ENCODE peak calls at places on chromosomes 11 and 22, in seven cellular contexts. R is esophagus squamous epithelium; J is GM23338; G is A549; E is CD8-positive, alpha-beta T cell; Y is heart left ventricle; X is psoas muscle. T is an unnamed sample.

GRCh38 chr11:71384561-71384960 is 63.6 kb downstream of the DHCR7 start:
- DNase-seq in E (no peak), R (no peak), J (no peak), X (no peak), G (no peak), Y (no peak), T (no peak)

GRCh38 chr22:19818264-19819208 is 36.1 kb downstream of the GNB1L start:
- DNase-seq in G (no peak), R (no peak), E (no peak), Y (no peak), X (no peak), J (no peak), T (peak; percentile 93)

GRCh38 chr22:17890892-17891291 is 116.6 kb upstream of the BID start:
- DNase-seq in X (no peak), R (no peak), G (no peak), J (no peak), Y (no peak), E (no peak), T (no peak)

GRCh38 chr11:45083544-45084087 is 62.8 kb upstream of the PRDM11 start:
- DNase-seq in X (no peak), J (peak; percentile 89), R (no peak), Y (no peak), G (peak; percentile 33), E (no peak), T (no peak)

GRCh38 chr11:57800444-57801184 is 39.0 kb downstream of the CTNND1 start:
- DNase-seq in J (peak; percentile 93), G (peak; percentile 95), Y (no peak), X (no peak), E (no peak), R (no peak), T (no peak)

GRCh38 chr11:78254263-78254662 is 65.5 kb downstream of the USP35 start:
- DNase-seq in G (no peak), E (no peak), R (no peak), X (no peak), J (no peak), Y (no peak), T (no peak)

GRCh38 chr11:57414612-57415212 is 12.2 kb downstream of the SLC43A3 start:
- DNase-seq in X (no peak), Y (no peak), J (no peak), G (no peak), R (no peak), E (no peak), T (no peak)

GRCh38 chr11:42890773-42891172 is 421.0 kb upstream of the API5 start:
- DNase-seq in E (no peak), G (no peak), Y (no peak), R (no peak), J (no peak), X (no peak), T (no peak)

GRCh38 chr11:125720781-125721180 is 25.3 kb upstream of the PATE1 start:
- DNase-seq in E (no peak), G (no peak), X (no peak), Y (no peak), R (no peak), J (no peak), T (no peak)

GRCh38 chr11:47924184-47924671 is 56.1 kb upstream of the PTPRJ start:
- DNase-seq in Y (no peak), J (no peak), X (no peak), R (no peak), E (no peak), G (peak; percentile 88), T (no peak)

GRCh38 chr11:62545437-62546243 is 966 bp downstream of the AHNAK start:
- DNase-seq in X (peak; percentile 96), Y (peak; percentile 97), E (peak; percentile 55), J (peak; percentile 83), G (peak; percentile 86), R (no peak), T (no peak)

GRCh38 chr22:31872209-31872608 is 72.1 kb upstream of the YWHAH start:
- DNase-seq in E (no peak), R (no peak), Y (no peak), X (no peak), G (peak; percentile 14), J (peak; percentile 69), T (no peak)

GRCh38 chr11:59273008-59273841 is 60.5 kb upstream of the MPEG1 start:
- DNase-seq in E (no peak), R (no peak), G (no peak), J (no peak), Y (no peak), X (no peak), T (no peak)

GRCh38 chr11:69825037-69825834 is 6.0 kb upstream of the FGF3 start:
- DNase-seq in G (peak; percentile 26), Y (no peak), X (no peak), E (no peak), R (no peak), J (no peak), T (no peak)

GRCh38 chr11:64656797-64657196 is 65.8 kb downstream of the SLC22A12 start:
- DNase-seq in Y (no peak), G (no peak), J (peak; percentile 83), X (no peak), R (no peak), E (no peak), T (no peak)
- TF ChIP-seq CTCF in Y (no peak), G (no peak), J (peak; percentile 62), X (no peak), R (no peak), E (no peak), T (no peak)

DNA sequence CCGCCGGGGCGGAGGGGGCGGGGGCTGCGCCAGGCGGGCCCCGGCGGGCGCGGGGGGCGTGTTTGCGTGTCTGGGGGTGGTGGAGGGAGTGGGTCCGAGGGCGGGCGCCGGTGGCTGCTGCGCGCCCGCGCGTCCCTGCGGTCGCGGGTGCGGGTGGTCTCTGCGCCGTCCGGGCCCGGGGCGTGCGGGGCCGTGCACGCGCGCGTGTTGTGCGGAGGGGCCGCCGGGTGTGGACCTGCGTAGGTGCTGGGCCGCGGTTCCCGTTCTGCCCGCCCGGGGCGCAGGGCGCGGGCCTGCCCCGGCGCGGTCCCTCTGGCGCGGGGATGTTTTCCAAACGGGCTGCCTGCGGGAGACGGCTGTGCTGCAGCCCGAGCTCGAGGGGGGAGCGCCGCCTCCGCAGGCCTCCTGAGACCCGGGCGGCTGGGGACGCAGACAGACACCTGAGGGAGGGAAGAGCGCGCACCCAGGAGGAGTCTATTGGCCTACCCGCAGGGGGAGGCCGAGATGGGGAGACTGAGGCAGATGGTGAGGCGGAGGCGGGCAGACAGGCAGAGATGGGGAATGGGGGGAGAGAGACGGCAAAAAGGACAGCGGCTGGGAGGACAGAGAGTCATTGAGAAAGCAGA is 442 bp downstream of the PELI3 start:
- DNase-seq in J (peak; percentile 64), X (peak; percentile 47), E (no peak), Y (no peak), R (no peak), G (peak; percentile 30), T (peak; percentile 84)
- H3K4me1 ChIP-seq in J (peaks cover 35% of the 10 kb centered on the region), X (peaks cover 3% of the 10 kb centered on the region), E (peaks cover 20% of the 10 kb centered on the region), Y (peaks cover 17% of the 10 kb centered on the region), R (peaks cover 28% of the 10 kb centered on the region), G (peaks cover 10% of the 10 kb centered on the region), T (peaks cover 27% of the 10 kb centered on the region)

GRCh38 chr22:39503590-39503989 is 1.5 kb downstream of the MIEF1 start:
- DNase-seq in J (no peak), E (no peak), G (no peak), X (no peak), Y (no peak), R (no peak), T (no peak)
- H3K4me3 ChIP-seq in J (peak overlapping the region; percentile 99), E (peak overlapping the region; percentile 80), G (peak overlapping the region; percentile 100), X (peak overlapping the region; percentile 87), Y (peak overlapping the region; percentile 95), R (peak overlapping the region; percentile 91), T (peak overlapping the region; percentile 57)

DNA sequence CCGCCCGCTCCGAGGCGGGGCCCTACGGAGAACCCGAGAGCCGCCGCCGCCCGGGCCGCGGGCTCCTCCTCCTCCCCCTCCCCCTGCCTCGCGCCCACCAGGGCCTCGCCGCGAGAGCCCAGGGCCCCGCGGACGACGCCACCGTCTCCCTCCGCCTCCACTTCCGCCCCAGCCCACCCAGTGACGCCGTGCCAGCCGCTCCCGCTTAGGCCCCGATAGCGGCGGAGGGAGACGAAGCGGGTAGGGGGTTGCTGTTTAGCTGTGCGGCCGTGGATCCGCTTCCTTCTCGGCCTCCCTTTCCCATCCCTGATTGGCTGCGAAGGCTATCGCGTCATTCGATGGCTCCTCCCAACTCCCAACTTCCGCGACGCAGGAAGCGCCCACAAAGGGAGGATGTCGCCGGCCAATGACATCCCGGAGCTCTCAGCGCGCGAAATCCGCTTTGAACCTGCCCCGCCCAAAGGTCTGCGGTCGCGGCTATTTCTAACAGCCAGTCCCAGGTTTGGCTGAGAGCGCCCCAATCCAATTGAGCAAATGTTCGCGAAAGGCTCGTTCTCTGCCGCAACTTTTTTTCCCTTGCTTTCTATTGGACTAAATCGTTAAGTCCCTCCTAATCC is at the start of gene FAM76B:
- DNase-seq in G (peak; percentile 98), R (peak; percentile 87), Y (peak; percentile 97), J (peak; percentile 98), X (peak; percentile 96), E (peak; percentile 93), T (peak; percentile 99)
- TF ChIP-seq CTCF in G (no peak), R (no peak), Y (no peak), J (no peak), X (no peak), E (no peak), T (no peak)

GRCh38 chr22:47050601-47051051 is 288.2 kb downstream of the TBC1D22A start:
- DNase-seq in J (no peak), X (no peak), R (no peak), G (no peak), E (no peak), Y (no peak), T (no peak)
- H3K4me1 ChIP-seq in J (no peaks in the 10 kb centered on the region), X (no peaks in the 10 kb centered on the region), R (peaks cover 32% of the 10 kb centered on the region), G (no peaks in the 10 kb centered on the region), E (no peaks in the 10 kb centered on the region), Y (no peaks in the 10 kb centered on the region), T (peaks cover 16% of the 10 kb centered on the region)